ENCODE peak calls at places on chromosomes 2 and 18, in nine cellular contexts. One of them, this sample, is unnamed.

GRCh38 chr2:156481295-156481694 is 45.1 kb downstream of the GPD2 start:
- DNase-seq in T-helper 22 cell: no peak
- DNase-seq in WTC11: no peak
- DNase-seq in HT-29: no peak
- DNase-seq in foreskin melanocyte: no peak
- DNase-seq in neural progenitor cell: no peak
- DNase-seq in activated effector memory CD4-positive, alpha-beta T cell treated with Interleukin-2 at 50 U/mL for 16 hours: no peak
- DNase-seq in astrocyte of the cerebellum: no peak
- DNase-seq in activated CD8-positive, alpha-beta memory T cell treated with anti-CD3 and anti-CD28 coated beads, Interleukin-2, amount 10 ng/mL, durations not matched to agents 7 days and 5 days: no peak
- DNase-seq in this sample: no peak

GRCh38 chr2:169891593-169892298 is 64.5 kb downstream of the UBR3 start:
- DNase-seq in T-helper 22 cell: no peak
- DNase-seq in activated CD8-positive, alpha-beta memory T cell treated with anti-CD3 and anti-CD28 coated beads, Interleukin-2, amount 10 ng/mL, durations not matched to agents 7 days and 5 days: no peak
- DNase-seq in neural progenitor cell: no peak
- DNase-seq in foreskin melanocyte: no peak
- DNase-seq in activated effector memory CD4-positive, alpha-beta T cell treated with Interleukin-2 at 50 U/mL for 16 hours: no peak
- DNase-seq in HT-29: peak
- DNase-seq in WTC11: no peak
- DNase-seq in astrocyte of the cerebellum: no peak
- DNase-seq in this sample: no peak

GRCh38 chr2:215966274-215966673 is 47.1 kb downstream of the MREG start:
- DNase-seq in T-helper 22 cell: no peak
- DNase-seq in WTC11: no peak
- DNase-seq in activated CD8-positive, alpha-beta memory T cell treated with anti-CD3 and anti-CD28 coated beads, Interleukin-2, amount 10 ng/mL, durations not matched to agents 7 days and 5 days: no peak
- DNase-seq in HT-29: no peak
- DNase-seq in astrocyte of the cerebellum: no peak
- DNase-seq in foreskin melanocyte: no peak
- DNase-seq in activated effector memory CD4-positive, alpha-beta T cell treated with Interleukin-2 at 50 U/mL for 16 hours: no peak
- DNase-seq in neural progenitor cell: no peak
- DNase-seq in this sample: no peak

GRCh38 chr2:110713508-110714362 is 18.6 kb upstream of the ACOXL start:
- DNase-seq in activated effector memory CD4-positive, alpha-beta T cell treated with Interleukin-2 at 50 U/mL for 16 hours: no peak
- DNase-seq in neural progenitor cell: no peak
- DNase-seq in astrocyte of the cerebellum: no peak
- DNase-seq in T-helper 22 cell: no peak
- DNase-seq in activated CD8-positive, alpha-beta memory T cell treated with anti-CD3 and anti-CD28 coated beads, Interleukin-2, amount 10 ng/mL, durations not matched to agents 7 days and 5 days: no peak
- DNase-seq in WTC11: no peak
- DNase-seq in foreskin melanocyte: no peak
- DNase-seq in HT-29: peak
- DNase-seq in this sample: no peak

GRCh38 chr2:174051741-174052638 is 86.8 kb upstream of the SP3 start:
- DNase-seq in foreskin melanocyte: no peak
- DNase-seq in HT-29: peak
- DNase-seq in neural progenitor cell: peak
- DNase-seq in activated effector memory CD4-positive, alpha-beta T cell treated with Interleukin-2 at 50 U/mL for 16 hours: no peak
- DNase-seq in WTC11: no peak
- DNase-seq in astrocyte of the cerebellum: peak
- DNase-seq in activated CD8-positive, alpha-beta memory T cell treated with anti-CD3 and anti-CD28 coated beads, Interleukin-2, amount 10 ng/mL, durations not matched to agents 7 days and 5 days: no peak
- DNase-seq in T-helper 22 cell: no peak
- DNase-seq in this sample: peak

GRCh38 chr18:59041819-59042476 is 97.7 kb upstream of the SEC11C start:
- DNase-seq in activated CD8-positive, alpha-beta memory T cell treated with anti-CD3 and anti-CD28 coated beads, Interleukin-2, amount 10 ng/mL, durations not matched to agents 7 days and 5 days: no peak
- DNase-seq in WTC11: no peak
- DNase-seq in HT-29: no peak
- DNase-seq in T-helper 22 cell: no peak
- DNase-seq in neural progenitor cell: no peak
- DNase-seq in astrocyte of the cerebellum: no peak
- DNase-seq in foreskin melanocyte: no peak
- DNase-seq in activated effector memory CD4-positive, alpha-beta T cell treated with Interleukin-2 at 50 U/mL for 16 hours: no peak
- DNase-seq in this sample: peak

GRCh38 chr2:211401328-211401727 is 844.9 kb downstream of the CPS1 start:
- DNase-seq in activated effector memory CD4-positive, alpha-beta T cell treated with Interleukin-2 at 50 U/mL for 16 hours: no peak
- DNase-seq in activated CD8-positive, alpha-beta memory T cell treated with anti-CD3 and anti-CD28 coated beads, Interleukin-2, amount 10 ng/mL, durations not matched to agents 7 days and 5 days: no peak
- DNase-seq in astrocyte of the cerebellum: no peak
- DNase-seq in WTC11: no peak
- DNase-seq in T-helper 22 cell: no peak
- DNase-seq in foreskin melanocyte: no peak
- DNase-seq in HT-29: no peak
- DNase-seq in neural progenitor cell: no peak
- DNase-seq in this sample: no peak

GRCh38 chr2:118094503-118094902 is 6.2 kb downstream of the INSIG2 start:
- DNase-seq in activated effector memory CD4-positive, alpha-beta T cell treated with Interleukin-2 at 50 U/mL for 16 hours: no peak
- DNase-seq in neural progenitor cell: no peak
- DNase-seq in HT-29: no peak
- DNase-seq in foreskin melanocyte: no peak
- DNase-seq in T-helper 22 cell: no peak
- DNase-seq in activated CD8-positive, alpha-beta memory T cell treated with anti-CD3 and anti-CD28 coated beads, Interleukin-2, amount 10 ng/mL, durations not matched to agents 7 days and 5 days: no peak
- DNase-seq in WTC11: no peak
- DNase-seq in astrocyte of the cerebellum: no peak
- DNase-seq in this sample: no peak

GRCh38 chr2:81196933-81197628 is 892.5 kb upstream of the LRRTM1 start:
- DNase-seq in neural progenitor cell: no peak
- DNase-seq in astrocyte of the cerebellum: no peak
- DNase-seq in HT-29: no peak
- DNase-seq in T-helper 22 cell: no peak
- DNase-seq in foreskin melanocyte: no peak
- DNase-seq in activated CD8-positive, alpha-beta memory T cell treated with anti-CD3 and anti-CD28 coated beads, Interleukin-2, amount 10 ng/mL, durations not matched to agents 7 days and 5 days: no peak
- DNase-seq in WTC11: no peak
- DNase-seq in activated effector memory CD4-positive, alpha-beta T cell treated with Interleukin-2 at 50 U/mL for 16 hours: no peak
- DNase-seq in this sample: no peak

GRCh38 chr18:49591775-49592174 is 29.9 kb downstream of the LIPG start:
- DNase-seq in T-helper 22 cell: no peak
- DNase-seq in activated CD8-positive, alpha-beta memory T cell treated with anti-CD3 and anti-CD28 coated beads, Interleukin-2, amount 10 ng/mL, durations not matched to agents 7 days and 5 days: no peak
- DNase-seq in HT-29: peak
- DNase-seq in activated effector memory CD4-positive, alpha-beta T cell treated with Interleukin-2 at 50 U/mL for 16 hours: no peak
- DNase-seq in astrocyte of the cerebellum: no peak
- DNase-seq in foreskin melanocyte: peak
- DNase-seq in neural progenitor cell: no peak
- DNase-seq in WTC11: no peak
- DNase-seq in this sample: no peak

GRCh38 chr2:106970471-106971261 is 84.7 kb upstream of the ST6GAL2 start:
- DNase-seq in activated CD8-positive, alpha-beta memory T cell treated with anti-CD3 and anti-CD28 coated beads, Interleukin-2, amount 10 ng/mL, durations not matched to agents 7 days and 5 days: no peak
- DNase-seq in foreskin melanocyte: no peak
- DNase-seq in activated effector memory CD4-positive, alpha-beta T cell treated with Interleukin-2 at 50 U/mL for 16 hours: no peak
- DNase-seq in HT-29: no peak
- DNase-seq in astrocyte of the cerebellum: no peak
- DNase-seq in neural progenitor cell: no peak
- DNase-seq in T-helper 22 cell: no peak
- DNase-seq in WTC11: no peak
- DNase-seq in this sample: no peak

GRCh38 chr18:33440011-33440383 is 524 bp downstream of the CCDC178 start:
- DNase-seq in astrocyte of the cerebellum: peak
- DNase-seq in T-helper 22 cell: no peak
- DNase-seq in WTC11: peak
- DNase-seq in foreskin melanocyte: peak
- DNase-seq in HT-29: no peak
- DNase-seq in activated effector memory CD4-positive, alpha-beta T cell treated with Interleukin-2 at 50 U/mL for 16 hours: no peak
- DNase-seq in activated CD8-positive, alpha-beta memory T cell treated with anti-CD3 and anti-CD28 coated beads, Interleukin-2, amount 10 ng/mL, durations not matched to agents 7 days and 5 days: no peak
- DNase-seq in neural progenitor cell: peak
- DNase-seq in this sample: peak

GRCh38 chr18:79068299-79068945 is 772 bp upstream of the ATP9B start:
- DNase-seq in activated CD8-positive, alpha-beta memory T cell treated with anti-CD3 and anti-CD28 coated beads, Interleukin-2, amount 10 ng/mL, durations not matched to agents 7 days and 5 days: peak
- DNase-seq in T-helper 22 cell: no peak
- DNase-seq in activated effector memory CD4-positive, alpha-beta T cell treated with Interleukin-2 at 50 U/mL for 16 hours: no peak
- DNase-seq in WTC11: peak
- DNase-seq in foreskin melanocyte: peak
- DNase-seq in HT-29: no peak
- DNase-seq in neural progenitor cell: no peak
- DNase-seq in astrocyte of the cerebellum: no peak
- DNase-seq in this sample: no peak